ENCODE peak calls at places on chromosomes 5 and 9, in four cellular contexts. N is naive B cell, Y is GM23338, Q is hypothalamus. M is an unnamed sample.

GRCh38 chr9:96585426-96585825 is 34.2 kb downstream of the CDC14B start:
- DNase-seq in N (no peak), Y (no peak), Q (no peak), M (no peak)

GRCh38 chr5:160442824-160443431 is 21.3 kb downstream of the PTTG1 start:
- DNase-seq in N (no peak), Y (no peak), Q (no peak), M (no peak)

GRCh38 chr5:126402591-126402990 is 20.6 kb upstream of the GRAMD2B start:
- DNase-seq in N (no peak), Y (no peak), Q (no peak), M (no peak)

GRCh38 chr5:133365326-133365725 is 247.0 kb downstream of the FSTL4 start:
- DNase-seq in N (peak), Y (peak), Q (no peak), M (no peak)

GRCh38 chr5:97528941-97529340 is 345.9 kb upstream of the RIOK2 start:
- DNase-seq in N (no peak), Y (no peak), Q (no peak), M (no peak)

GRCh38 chr9:134229466-134230091 is 65.2 kb upstream of the RNU6ATAC start:
- DNase-seq in N (no peak), Y (no peak), Q (no peak), M (no peak)

GRCh38 chr5:180784497-180785097 is 18.0 kb downstream of the MGAT1 start:
- DNase-seq in N (peak), Y (peak), Q (no peak), M (peak)

GRCh38 chr5:67902497-67902830 is 313.1 kb upstream of the PIK3R1 start:
- DNase-seq in N (no peak), Y (no peak), Q (no peak), M (no peak)

GRCh38 chr5:139635191-139635590 is 13.0 kb upstream of the CXXC5 start:
- DNase-seq in N (no peak), Y (no peak), Q (no peak), M (no peak)

GRCh38 chr9:106621299-106621920 is 241.6 kb upstream of the ZNF462 start:
- DNase-seq in N (no peak), Y (peak), Q (no peak), M (no peak)

GRCh38 chr9:131346559-131346958 is 47.3 kb upstream of the PRRC2B start:
- DNase-seq in N (no peak), Y (no peak), Q (no peak), M (no peak)

GRCh38 chr5:100232730-100233129 is 302.4 kb upstream of the FAM174A start:
- DNase-seq in N (no peak), Y (no peak), Q (no peak), M (no peak)

GRCh38 chr5:102760815-102761214 is 5.7 kb downstream of the PAM start:
- DNase-seq in N (no peak), Y (no peak), Q (no peak), M (no peak)

GRCh38 chr5:131671994-131672655 is 37.1 kb upstream of the RAPGEF6 start:
- DNase-seq in N (no peak), Y (peak), Q (no peak), M (no peak)

GRCh38 chr9:105510024-105510423 is 47.9 kb upstream of the FKTN start:
- DNase-seq in N (no peak), Y (no peak), Q (no peak), M (no peak)

GRCh38 chr9:137025120-137025966 is 2.7 kb downstream of the ABCA2 start:
- DNase-seq in N (no peak), Y (no peak), Q (peak), M (no peak)

GRCh38 chr5:67771221-67771620 is 444.3 kb upstream of the PIK3R1 start:
- DNase-seq in N (no peak), Y (no peak), Q (no peak), M (no peak)

GRCh38 chr5:122263352-122264030 is 48.5 kb upstream of the SNCAIP start:
- DNase-seq in N (no peak), Y (no peak), Q (no peak), M (no peak)

GRCh38 chr9:77455312-77455927 is 192.7 kb downstream of the GNA14 start:
- DNase-seq in N (no peak), Y (peak), Q (no peak), M (no peak)

GRCh38 chr9:108972626-108973209 is 38.5 kb downstream of the ABITRAM start:
- DNase-seq in N (no peak), Y (no peak), Q (no peak), M (no peak)

GRCh38 chr9:75181748-75182147 is 93.4 kb downstream of the OSTF1 start:
- DNase-seq in N (no peak), Y (no peak), Q (no peak), M (no peak)